ENCODE peak calls at places on chromosomes 3 and 15, in four cellular contexts. One of them, this sample, is unnamed.

GRCh38 chr15:64009798-64010241 is 36.5 kb downstream of the DAPK2 start:
- DNase-seq in K562: no peak
- DNase-seq in GM12878: peak
- DNase-seq in HepG2: no peak
- DNase-seq in this sample: no peak

GRCh38 chr3:33096103-33096868 is 660 bp downstream of the GLB1 start:
- DNase-seq in K562: peak
- DNase-seq in GM12878: no peak
- DNase-seq in HepG2: peak
- DNase-seq in this sample: peak

GRCh38 chr3:27281671-27282150 is 87.5 kb downstream of the NEK10 start:
- DNase-seq in GM12878: no peak
- DNase-seq in K562: no peak
- DNase-seq in HepG2: peak
- DNase-seq in this sample: no peak

GRCh38 chr3:126720596-126720995 is 16.6 kb downstream of the CHCHD6 start:
- DNase-seq in GM12878: no peak
- DNase-seq in HepG2: no peak
- DNase-seq in K562: no peak
- DNase-seq in this sample: no peak

GRCh38 chr3:111481551-111481950 is 60.4 kb upstream of the CD96 start:
- DNase-seq in HepG2: no peak
- DNase-seq in K562: no peak
- DNase-seq in GM12878: no peak
- DNase-seq in this sample: no peak

GRCh38 chr15:49693491-49693890 is 72.6 kb downstream of the DTWD1 start:
- DNase-seq in GM12878: no peak
- DNase-seq in HepG2: no peak
- DNase-seq in K562: no peak
- DNase-seq in this sample: no peak

GRCh38 chr3:120119846-120120510 is 25.7 kb upstream of the GSK3B start:
- DNase-seq in GM12878: no peak
- DNase-seq in HepG2: no peak
- DNase-seq in K562: no peak
- DNase-seq in this sample: no peak

GRCh38 chr3:155270063-155270462 is 23.4 kb downstream of the STRIT1 start:
- DNase-seq in GM12878: no peak
- DNase-seq in HepG2: no peak
- DNase-seq in K562: no peak
- DNase-seq in this sample: no peak

GRCh38 chr15:67149859-67150824 is 84.7 kb downstream of the SMAD3 start:
- DNase-seq in GM12878: peak
- DNase-seq in HepG2: peak
- DNase-seq in K562: peak
- DNase-seq in this sample: peak

GRCh38 chr15:101615986-101616848 is 36.0 kb downstream of the TM2D3 start:
- DNase-seq in HepG2: peak
- DNase-seq in GM12878: no peak
- DNase-seq in K562: peak
- DNase-seq in this sample: peak

GRCh38 chr3:126982125-126982521 is 792 bp upstream of the PLXNA1 start:
- DNase-seq in HepG2: no peak
- DNase-seq in K562: peak
- DNase-seq in GM12878: peak
- DNase-seq in this sample: no peak

GRCh38 chr15:26661727-26662126 is 111.1 kb downstream of the GABRB3 start:
- DNase-seq in GM12878: no peak
- DNase-seq in HepG2: no peak
- DNase-seq in K562: no peak
- DNase-seq in this sample: no peak

GRCh38 chr3:15265655-15266509 is 59.8 kb downstream of the CAPN7 start:
- DNase-seq in HepG2: no peak
- DNase-seq in GM12878: no peak
- DNase-seq in K562: no peak
- DNase-seq in this sample: no peak

GRCh38 chr3:162354343-162354742 is 857.7 kb downstream of the OTOL1 start:
- DNase-seq in GM12878: no peak
- DNase-seq in K562: no peak
- DNase-seq in HepG2: no peak
- DNase-seq in this sample: no peak

GRCh38 chr3:44525060-44525459 is 29.9 kb upstream of the ZKSCAN7 start:
- DNase-seq in HepG2: no peak
- DNase-seq in GM12878: no peak
- DNase-seq in K562: no peak
- DNase-seq in this sample: no peak

GRCh38 chr3:41111011-41111410 is 88.3 kb upstream of the CTNNB1 start:
- DNase-seq in HepG2: peak
- DNase-seq in GM12878: no peak
- DNase-seq in K562: no peak
- DNase-seq in this sample: no peak

GRCh38 chr15:70417536-70417935 is 319.8 kb upstream of the TLE3 start:
- DNase-seq in HepG2: no peak
- DNase-seq in GM12878: no peak
- DNase-seq in K562: no peak
- DNase-seq in this sample: no peak

GRCh38 chr15:60419752-60420151 is 22.0 kb upstream of the ANXA2 start:
- DNase-seq in HepG2: no peak
- DNase-seq in GM12878: no peak
- DNase-seq in K562: no peak
- DNase-seq in this sample: no peak

GRCh38 chr3:194092770-194093336 is 43.1 kb upstream of the HES1 start:
- DNase-seq in HepG2: no peak
- DNase-seq in K562: no peak
- DNase-seq in GM12878: no peak
- DNase-seq in this sample: no peak

GRCh38 chr3:112199622-112200316 is 66.7 kb upstream of the GCSAM start:
- DNase-seq in K562: no peak
- DNase-seq in HepG2: no peak
- DNase-seq in GM12878: no peak
- DNase-seq in this sample: no peak

GRCh38 chr3:53721187-53721946 is 124.9 kb downstream of the CHDH start:
- DNase-seq in K562: no peak
- DNase-seq in GM12878: no peak
- DNase-seq in HepG2: no peak
- DNase-seq in this sample: no peak

GRCh38 chr15:39552546-39552945 is 28.3 kb upstream of the THBS1 start:
- DNase-seq in GM12878: no peak
- DNase-seq in HepG2: no peak
- DNase-seq in K562: no peak
- DNase-seq in this sample: no peak

GRCh38 chr15:39549912-39550311 is 31.0 kb upstream of the THBS1 start:
- DNase-seq in K562: peak
- DNase-seq in GM12878: no peak
- DNase-seq in HepG2: no peak
- DNase-seq in this sample: no peak

GRCh38 chr15:39548561-39548960 is 32.3 kb upstream of the THBS1 start:
- DNase-seq in HepG2: no peak
- DNase-seq in GM12878: no peak
- DNase-seq in K562: no peak
- DNase-seq in this sample: no peak

GRCh38 chr15:39553947-39554731 is 26.7 kb upstream of the THBS1 start:
- DNase-seq in K562: no peak
- DNase-seq in GM12878: peak
- DNase-seq in HepG2: no peak
- DNase-seq in this sample: no peak

GRCh38 chr15:39551476-39551875 is 29.4 kb upstream of the THBS1 start:
- DNase-seq in HepG2: no peak
- DNase-seq in K562: no peak
- DNase-seq in GM12878: no peak
- DNase-seq in this sample: no peak
- TF ChIP-seq FOXM1 in HepG2: no peak
- TF ChIP-seq FOXM1 in K562: no peak
- TF ChIP-seq FOXM1 in GM12878: no peak
- TF ChIP-seq FOXM1 in this sample: no peak

DNA sequence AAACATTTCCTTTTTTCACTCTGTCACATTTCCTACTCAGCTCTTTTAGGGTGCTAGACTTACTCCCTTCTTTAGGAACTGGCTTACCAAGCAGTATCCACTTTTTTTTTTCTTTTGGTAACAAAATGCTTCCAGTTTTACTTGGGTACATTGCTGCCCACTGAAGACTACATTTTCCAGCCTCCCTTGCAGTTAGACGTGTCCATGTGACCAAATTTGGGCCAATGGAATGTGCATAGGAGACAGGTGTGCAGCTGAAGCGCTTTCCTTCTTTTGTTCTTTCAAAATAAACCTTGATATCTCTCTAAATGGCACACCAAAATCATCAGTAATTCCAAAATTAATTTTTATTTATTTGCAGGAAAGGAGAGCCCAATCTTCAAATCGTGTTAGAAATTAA is 422.1 kb upstream of the FRG2C start:
- DNase-seq in HepG2: no peak
- DNase-seq in K562: no peak
- DNase-seq in GM12878: no peak
- DNase-seq in this sample: no peak
- TF ChIP-seq BHLHE40 in HepG2: no peak
- TF ChIP-seq BHLHE40 in K562: no peak
- TF ChIP-seq BHLHE40 in GM12878: no peak
- TF ChIP-seq BHLHE40 in this sample: no peak

DNA sequence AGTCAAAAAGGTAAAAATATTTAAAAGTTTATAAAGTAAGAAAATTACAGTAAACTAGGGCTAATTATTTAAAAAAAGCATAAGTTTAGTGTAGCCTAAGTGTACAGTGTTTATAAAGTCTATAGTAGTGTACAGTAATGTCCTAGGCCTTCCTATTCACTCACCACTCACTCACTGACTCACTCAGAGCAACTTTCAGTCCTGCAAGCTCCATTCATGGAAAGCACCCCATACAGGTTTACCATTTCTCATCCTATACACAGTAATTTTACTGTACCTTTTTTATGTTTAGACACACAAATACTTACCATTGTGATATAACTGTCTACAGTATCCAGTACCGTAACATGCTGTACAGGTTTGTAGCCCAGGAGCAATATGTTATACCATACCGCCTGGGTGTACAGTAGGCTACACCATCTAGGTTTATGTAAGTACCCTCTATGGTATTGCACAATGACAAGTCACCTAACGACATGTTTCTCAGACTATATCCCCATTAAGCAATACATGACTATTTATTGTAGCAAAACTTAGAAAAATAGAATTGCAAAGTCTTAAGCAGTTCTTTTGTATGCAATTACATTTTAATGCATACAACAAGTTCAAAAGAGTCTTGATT is 19.5 kb downstream of the AVEN start:
- DNase-seq in K562: no peak
- DNase-seq in HepG2: no peak
- DNase-seq in GM12878: no peak
- DNase-seq in this sample: no peak
- TF ChIP-seq FOXM1 in K562: no peak
- TF ChIP-seq FOXM1 in HepG2: no peak
- TF ChIP-seq FOXM1 in GM12878: no peak
- TF ChIP-seq FOXM1 in this sample: no peak

DNA sequence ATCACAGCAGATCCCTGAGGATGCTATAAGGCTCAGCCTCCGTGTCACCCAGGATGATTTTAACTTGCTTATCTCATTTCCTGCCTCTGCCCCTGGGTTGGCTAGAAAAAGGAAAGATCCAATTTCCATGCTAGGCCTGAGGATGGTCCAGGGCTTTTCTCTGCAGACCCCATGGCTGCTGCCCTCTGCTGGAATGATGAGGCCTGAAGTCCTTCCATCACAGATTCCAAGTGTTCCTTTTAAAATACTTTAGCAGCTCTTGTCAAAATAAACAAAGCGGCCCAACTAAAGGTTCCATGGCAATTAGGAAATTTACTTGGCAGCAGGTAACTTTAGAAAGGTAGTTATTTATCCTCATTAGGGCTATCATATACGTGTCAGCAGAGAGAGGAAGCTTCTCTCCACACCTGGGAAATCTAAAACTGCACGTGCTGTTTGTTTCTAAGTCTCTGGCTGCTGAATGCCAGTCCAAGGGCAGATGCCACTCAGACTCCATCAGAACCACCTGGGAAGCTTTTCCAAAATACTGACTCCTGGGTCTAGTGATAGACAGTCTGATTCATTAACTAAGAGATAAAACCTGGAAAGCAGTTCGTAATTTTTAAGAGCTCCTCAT is 401.9 kb upstream of the IL12A start:
- DNase-seq in HepG2: peak
- DNase-seq in K562: no peak
- DNase-seq in GM12878: no peak
- DNase-seq in this sample: peak
- TF ChIP-seq BHLHE40 in HepG2: no peak
- TF ChIP-seq BHLHE40 in K562: no peak
- TF ChIP-seq BHLHE40 in GM12878: no peak
- TF ChIP-seq BHLHE40 in this sample: no peak

GRCh38 chr3:100775669-100776068 is 66.4 kb downstream of the TFG start:
- DNase-seq in K562: no peak
- DNase-seq in GM12878: no peak
- DNase-seq in HepG2: no peak
- DNase-seq in this sample: no peak

GRCh38 chr3:100776736-100777135 is 67.4 kb downstream of the TFG start:
- DNase-seq in K562: peak
- DNase-seq in GM12878: no peak
- DNase-seq in HepG2: no peak
- DNase-seq in this sample: no peak

GRCh38 chr3:100779475-100779874 is 70.2 kb downstream of the TFG start:
- DNase-seq in HepG2: no peak
- DNase-seq in GM12878: no peak
- DNase-seq in K562: no peak
- DNase-seq in this sample: no peak

GRCh38 chr3:100776097-100776729 is 66.9 kb downstream of the TFG start:
- DNase-seq in K562: no peak
- DNase-seq in GM12878: no peak
- DNase-seq in HepG2: no peak
- DNase-seq in this sample: no peak

GRCh38 chr3:100777271-100777670 is 68.0 kb downstream of the TFG start:
- DNase-seq in GM12878: no peak
- DNase-seq in K562: no peak
- DNase-seq in HepG2: no peak
- DNase-seq in this sample: no peak
- TF ChIP-seq FOXM1 in GM12878: no peak
- TF ChIP-seq FOXM1 in K562: no peak
- TF ChIP-seq FOXM1 in HepG2: no peak
- TF ChIP-seq FOXM1 in this sample: no peak

GRCh38 chr3:169812844-169813677 is at the start of the genes LRRC34 and LRRIQ4:
- DNase-seq in HepG2: no peak
- DNase-seq in K562: no peak
- DNase-seq in GM12878: peak
- DNase-seq in this sample: peak
- TF ChIP-seq BHLHE40 in HepG2: no peak
- TF ChIP-seq BHLHE40 in K562: no peak
- TF ChIP-seq BHLHE40 in GM12878: no peak
- TF ChIP-seq BHLHE40 in this sample: no peak

This sample was measured in HEK293T.